ENCODE peak calls at places on chromosomes 1 and 21, in ten cellular contexts. C is posterior cingulate gyrus; Z is fibroblast of lung; A is non-pigmented ciliary epithelial cell; O is thoracic aorta; D is activated gamma-delta T cell; K is NCI-H2029; U is prostate gland; N is naive thymus-derived CD8-positive, alpha-beta T cell; T is NCI-H2081. R is an unnamed sample.

GRCh38 chr1:202234331-202235002 is 40.9 kb downstream of the LGR6 start:
- DNase-seq in C (no peak), Z (peak; percentile 74), A (no peak), O (no peak), D (no peak), K (no peak), U (no peak), N (no peak), T (no peak), R (no peak)

GRCh38 chr1:203127672-203128611 is at the start of gene ADORA1:
- DNase-seq in C (peak; percentile 83), Z (peak; percentile 70), A (no peak), O (no peak), D (no peak), K (peak; percentile 24), U (peak; percentile 24), N (no peak), T (peak; percentile 55), R (peak; percentile 66)

GRCh38 chr21:24436236-24436635 is 1171.0 kb downstream of the MRPL39 start:
- DNase-seq in C (no peak), Z (no peak), A (no peak), O (no peak), D (no peak), K (no peak), U (peak; percentile 64), N (no peak), T (no peak), R (no peak)

GRCh38 chr1:12475947-12476346 is 142.1 kb downstream of the DHRS3 start:
- DNase-seq in C (no peak), Z (peak; percentile 92), A (peak; percentile 71), O (no peak), D (no peak), K (no peak), U (peak; percentile 80), N (no peak), T (no peak), R (no peak)

GRCh38 chr1:66217021-66217420 is 316.9 kb upstream of the SGIP1 start:
- DNase-seq in C (no peak), Z (peak; percentile 90), A (peak; percentile 19), O (no peak), D (no peak), K (peak; percentile 60), U (no peak), N (no peak), T (no peak), R (no peak)

GRCh38 chr1:226134170-226135058 is 52.1 kb downstream of the ACBD3 start:
- DNase-seq in C (no peak), Z (no peak), A (no peak), O (no peak), D (no peak), K (peak; percentile 53), U (no peak), N (no peak), T (no peak), R (no peak)

GRCh38 chr1:246012271-246012854 is 494.7 kb downstream of the SMYD3 start:
- DNase-seq in C (no peak), Z (peak; percentile 37), A (no peak), O (no peak), D (no peak), K (peak; percentile 23), U (no peak), N (peak; percentile 25), T (peak; percentile 52), R (no peak)

GRCh38 chr1:59173721-59174120 is 123.2 kb upstream of the FGGY start:
- DNase-seq in C (no peak), Z (peak; percentile 79), A (peak; percentile 62), O (no peak), D (no peak), K (no peak), U (no peak), N (no peak), T (no peak), R (no peak)

GRCh38 chr1:151616505-151616849 is 4.6 kb downstream of the SNX27 start:
- DNase-seq in C (no peak), Z (peak; percentile 50), A (no peak), O (no peak), D (no peak), K (no peak), U (no peak), N (no peak), T (no peak), R (no peak)

GRCh38 chr1:16122361-16122881 is 33.4 kb downstream of the EPHA2 start:
- DNase-seq in C (no peak), Z (peak; percentile 73), A (no peak), O (no peak), D (no peak), K (no peak), U (no peak), N (no peak), T (no peak), R (no peak)

GRCh38 chr1:226873771-226874578 is 3.6 kb downstream of the PSEN2 start:
- DNase-seq in C (no peak), Z (no peak), A (no peak), O (no peak), D (no peak), K (no peak), U (no peak), N (no peak), T (no peak), R (no peak)

R was measured in right lobe of liver.